ENCODE peak calls at places on chromosomes 7 and 10, in five cellular contexts. C is K562, F is prostate gland, M is left lung, T is transverse colon. L is an unnamed sample.

GRCh38 chr10:133159950-133160812 is at the start of gene KNDC1:
- DNase-seq in C (peak), F (no peak), M (peak), T (no peak), L (peak)

GRCh38 chr7:12357508-12357907 is 46.2 kb downstream of the VWDE start:
- DNase-seq in C (no peak), F (no peak), M (no peak), T (no peak), L (no peak)

GRCh38 chr7:127447326-127447945 is 54.9 kb upstream of the ZNF800 start:
- DNase-seq in C (peak), F (no peak), M (no peak), T (peak), L (peak)

GRCh38 chr7:82542665-82543064 is 99.1 kb upstream of the CACNA2D1 start:
- DNase-seq in C (no peak), F (no peak), M (no peak), T (no peak), L (no peak)

GRCh38 chr10:1136268-1136667 is 80.1 kb downstream of the WDR37 start:
- DNase-seq in C (no peak), F (no peak), M (no peak), T (no peak), L (no peak)

GRCh38 chr7:22351878-22352277 is 5.1 kb downstream of the RAPGEF5 start:
- DNase-seq in C (no peak), F (no peak), M (no peak), T (no peak), L (no peak)

GRCh38 chr7:57216340-57216739 is 84.1 kb upstream of the ZNF479 start:
- DNase-seq in C (no peak), F (no peak), M (no peak), T (no peak), L (no peak)

GRCh38 chr7:450741-451140 is 68.9 kb downstream of the PDGFA start:
- DNase-seq in C (no peak), F (no peak), M (peak), T (no peak), L (no peak)

GRCh38 chr10:51832652-51833383 is 133.4 kb upstream of the CSTF2T start:
- DNase-seq in C (no peak), F (no peak), M (no peak), T (no peak), L (no peak)

GRCh38 chr10:117503886-117504205 is 38.7 kb upstream of the EMX2 start:
- DNase-seq in C (no peak), F (no peak), M (no peak), T (no peak), L (no peak)

GRCh38 chr10:58385784-58386112 is 538 bp downstream of the TFAM start:
- DNase-seq in C (peak), F (peak), M (peak), T (peak), L (peak)

GRCh38 chr7:40673285-40673684 is 538.5 kb downstream of the SUGCT start:
- DNase-seq in C (no peak), F (no peak), M (no peak), T (no peak), L (no peak)

GRCh38 chr10:113273877-113274829 is 278.7 kb upstream of the HABP2 start:
- DNase-seq in C (no peak), F (no peak), M (no peak), T (no peak), L (no peak)

GRCh38 chr7:143878884-143879283 is 23.1 kb downstream of the TCAF1 start:
- DNase-seq in C (peak), F (no peak), M (no peak), T (no peak), L (no peak)

GRCh38 chr10:46250898-46251856 is 35.6 kb upstream of the ANTXRL start:
- DNase-seq in C (no peak), F (no peak), M (no peak), T (no peak), L (no peak)

GRCh38 chr7:36283711-36284130 is 105.9 kb upstream of the ANLN start:
- DNase-seq in C (peak), F (no peak), M (peak), T (peak), L (no peak)

GRCh38 chr10:88110822-88111221 is 247.4 kb downstream of the PTEN start:
- DNase-seq in C (no peak), F (no peak), M (no peak), T (no peak), L (no peak)

GRCh38 chr10:21989453-21990154 is 13.9 kb downstream of the DNAJC1 start:
- DNase-seq in C (peak), F (peak), M (no peak), T (peak), L (peak)

GRCh38 chr10:96334888-96335526 is 23.8 kb downstream of the OPALIN start:
- DNase-seq in C (peak), F (peak), M (no peak), T (no peak), L (peak)

DNA sequence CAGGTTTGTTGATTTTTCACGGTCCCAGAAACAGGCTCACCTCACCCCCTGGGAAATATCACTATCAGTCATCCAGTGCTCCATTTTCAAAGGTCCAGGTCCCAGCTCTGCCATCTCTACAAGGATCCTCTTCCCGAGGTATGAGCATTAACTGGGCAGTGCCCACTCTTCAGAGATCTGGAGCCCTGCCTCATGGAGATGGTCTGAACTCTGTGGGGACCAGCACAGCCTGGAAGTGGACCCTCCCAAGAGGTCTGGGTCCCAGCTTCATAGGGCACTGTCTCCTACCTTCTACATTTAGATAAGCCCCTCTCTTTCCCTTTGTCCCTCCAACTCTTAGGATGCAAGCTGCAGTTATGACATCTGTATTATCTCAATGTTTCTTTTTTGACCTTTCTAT is 15.7 kb downstream of the ODAD2 start:
- DNase-seq in C (no peak), F (no peak), M (no peak), T (no peak), L (no peak)
- TF ChIP-seq CTCF in C (no peak), F (no peak), M (no peak), T (no peak), L (no peak)

GRCh38 chr10:127254276-127254675 is 57.9 kb upstream of the INSYN2A start:
- DNase-seq in C (no peak), F (no peak), M (no peak), T (no peak), L (peak)

GRCh38 chr10:127252818-127253217 is 56.4 kb upstream of the INSYN2A start:
- DNase-seq in C (no peak), F (no peak), M (no peak), T (no peak), L (no peak)
- TF ChIP-seq CTCF in C (no peak), F (no peak), M (no peak), T (no peak), L (no peak)

GRCh38 chr7:9600974-9601373 is 1167.6 kb downstream of the NXPH1 start:
- DNase-seq in C (no peak), F (no peak), M (no peak), T (no peak), L (peak)
- TF ChIP-seq CTCF in C (no peak), F (no peak), M (no peak), T (no peak), L (peak)

DNA sequence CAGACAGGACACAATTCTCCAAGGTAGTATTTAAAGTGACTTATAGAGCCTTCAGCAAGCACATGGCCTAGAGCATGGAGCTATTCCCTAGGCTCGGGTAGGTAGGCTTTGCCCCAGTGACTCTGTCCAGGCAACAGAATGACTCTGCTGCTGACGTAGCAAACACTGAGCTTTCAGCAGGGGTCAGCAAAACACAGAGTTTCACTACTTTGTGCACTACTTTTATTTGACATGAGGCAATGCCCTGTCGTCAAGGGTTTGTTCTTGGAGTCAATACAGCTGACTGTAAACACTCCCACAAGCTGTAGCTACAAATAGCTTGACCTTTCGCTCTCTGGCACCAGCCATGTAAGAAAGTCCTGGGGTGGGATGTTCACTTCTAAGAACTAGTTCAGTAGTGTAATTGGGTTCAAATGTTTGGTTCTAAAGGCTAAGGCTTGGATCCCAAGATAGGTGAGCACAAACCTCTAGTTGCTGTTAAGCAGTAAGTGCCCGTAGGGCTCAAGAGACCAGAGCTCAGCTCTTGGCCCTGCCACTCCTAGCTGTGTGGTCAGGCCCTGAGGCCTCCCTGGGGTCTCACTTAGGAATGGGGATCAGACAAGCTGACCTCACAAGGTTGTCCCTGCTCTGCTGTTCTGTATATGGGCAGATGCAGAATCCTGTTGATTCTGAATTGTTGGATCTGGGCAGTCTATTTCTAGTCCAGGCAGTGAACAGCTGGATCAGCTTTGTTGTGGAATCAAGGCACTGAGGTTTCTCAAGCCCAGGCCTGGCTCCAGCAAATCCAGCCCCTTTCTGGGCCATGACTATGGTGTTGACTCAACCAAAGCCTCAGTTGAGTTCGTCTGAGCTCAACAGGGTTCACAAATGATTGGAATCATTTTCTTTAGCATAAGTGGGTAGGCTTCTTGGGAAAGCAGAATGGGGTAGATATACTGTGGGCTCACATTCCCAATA is 10.7 kb downstream of the NODAL start:
- DNase-seq in C (no peak), F (peak), M (no peak), T (peak), L (no peak)
- TF ChIP-seq CTCF in C (no peak), F (no peak), M (no peak), T (no peak), L (no peak)

DNA sequence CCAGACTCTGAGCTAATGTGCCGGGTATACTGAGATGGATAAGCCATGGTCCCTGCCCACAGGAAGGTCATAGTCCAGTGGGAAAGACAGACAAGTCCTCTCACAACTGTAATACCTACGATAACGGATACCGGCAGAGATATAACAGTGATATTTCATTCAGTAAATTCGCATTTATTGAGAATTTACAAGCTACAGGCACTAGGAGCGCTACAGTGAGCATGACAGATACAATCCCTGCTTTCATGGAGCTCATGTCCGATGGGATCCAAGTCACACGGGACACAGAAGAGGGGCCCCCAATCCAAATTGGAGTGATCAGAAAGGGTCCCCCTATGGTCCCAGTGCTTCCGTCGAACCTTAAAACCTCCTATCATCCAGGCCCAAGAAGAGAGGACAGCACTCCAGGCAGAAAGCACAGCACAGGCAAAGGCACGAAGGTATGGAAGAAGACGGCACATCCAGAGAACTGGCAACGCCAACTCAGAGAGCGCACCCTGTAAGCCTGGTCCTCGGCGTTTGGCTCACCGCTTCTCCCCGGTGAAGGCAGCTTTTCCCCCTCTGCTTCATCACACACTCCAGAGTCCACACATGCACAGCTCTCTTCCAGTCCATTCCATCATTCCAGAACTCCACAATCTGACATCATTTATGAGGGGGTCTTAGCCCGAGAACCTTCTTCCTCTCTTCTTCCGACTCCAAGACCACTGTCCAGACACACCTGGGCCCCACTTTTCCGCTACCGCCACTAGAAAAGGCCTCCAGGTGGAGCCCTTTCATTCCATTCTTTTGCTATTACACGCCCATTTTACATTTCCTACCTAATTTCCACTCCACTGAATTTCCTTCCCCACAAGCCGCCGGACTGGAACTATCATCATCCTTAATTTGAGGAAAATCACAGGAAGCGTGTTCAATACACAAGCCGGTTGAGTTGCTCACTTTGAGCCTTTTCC is 47.8 kb upstream of the NKX2-3 start:
- DNase-seq in C (peak), F (no peak), M (no peak), T (no peak), L (peak)
- TF ChIP-seq CTCF in C (peak), F (no peak), M (no peak), T (peak), L (no peak)

GRCh38 chr7:134963031-134963430 is 23.3 kb upstream of the AGBL3 start:
- DNase-seq in C (no peak), F (no peak), M (no peak), T (no peak), L (no peak)

GRCh38 chr7:134966691-134967090 is 19.6 kb upstream of the AGBL3 start:
- DNase-seq in C (no peak), F (peak), M (no peak), T (no peak), L (no peak)

GRCh38 chr7:134959810-134960209 is 26.5 kb upstream of the AGBL3 start:
- DNase-seq in C (no peak), F (peak), M (no peak), T (no peak), L (no peak)

GRCh38 chr7:134957005-134957404 is 29.3 kb upstream of the AGBL3 start:
- DNase-seq in C (no peak), F (no peak), M (no peak), T (no peak), L (no peak)

DNA sequence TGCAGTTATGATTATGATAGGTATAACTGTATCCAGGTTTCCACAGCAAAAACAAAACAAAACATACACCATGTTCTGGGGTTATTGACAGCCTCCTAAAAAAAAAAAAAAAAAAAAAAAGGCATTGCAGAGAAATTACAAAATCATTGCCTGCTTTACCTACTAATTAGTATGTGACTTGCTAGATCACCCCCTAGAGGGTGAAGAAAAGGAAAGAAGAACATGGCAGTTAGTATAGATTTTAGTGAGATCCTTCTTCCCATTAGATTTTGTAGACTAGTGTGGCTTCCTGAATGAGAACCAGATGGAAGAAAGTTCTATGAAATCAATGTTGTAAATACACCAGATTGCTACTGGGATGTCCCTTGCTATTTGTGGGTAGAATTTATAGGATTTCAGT is 24.0 kb upstream of the AGBL3 start:
- DNase-seq in C (no peak), F (no peak), M (no peak), T (no peak), L (no peak)
- TF ChIP-seq CTCF in C (no peak), F (no peak), M (no peak), T (no peak), L (no peak)

DNA sequence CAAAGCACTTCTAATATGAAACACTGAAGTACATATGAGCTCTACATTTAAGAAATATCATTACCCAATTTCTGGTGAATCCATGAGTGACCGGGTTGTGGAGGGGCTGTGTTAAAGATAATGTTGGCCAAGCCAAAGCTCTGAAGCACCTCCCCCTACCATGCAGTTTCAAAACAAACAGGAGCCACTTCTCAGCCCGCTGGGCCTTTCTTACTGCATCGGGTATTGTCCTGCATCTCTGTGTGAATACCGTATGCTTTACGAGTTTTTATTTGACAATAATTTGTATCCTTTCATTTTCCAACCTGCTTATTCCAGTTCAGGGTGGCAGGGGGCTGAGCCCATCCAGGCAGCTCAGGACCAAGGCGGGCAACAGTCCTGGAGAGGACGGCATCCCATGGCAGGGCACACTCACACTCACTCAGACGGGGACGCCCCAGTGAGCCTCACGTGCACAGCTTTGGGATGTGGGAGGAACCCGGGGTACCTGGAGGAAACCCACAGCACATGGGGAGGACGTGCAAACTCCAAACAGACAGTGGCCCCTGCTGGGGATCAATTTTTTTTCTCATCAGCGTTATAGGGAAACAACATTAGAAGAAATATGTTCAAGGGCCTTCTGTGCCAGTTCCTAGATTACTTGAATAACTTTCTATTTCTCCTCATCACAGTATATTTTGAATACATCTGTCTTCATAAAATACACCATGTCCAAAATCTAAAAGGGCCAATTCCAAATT is 1.9 kb downstream of the RNF32 start:
- DNase-seq in C (no peak), F (no peak), M (no peak), T (no peak), L (no peak)
- TF ChIP-seq CTCF in C (peak), F (no peak), M (no peak), T (no peak), L (no peak)

DNA sequence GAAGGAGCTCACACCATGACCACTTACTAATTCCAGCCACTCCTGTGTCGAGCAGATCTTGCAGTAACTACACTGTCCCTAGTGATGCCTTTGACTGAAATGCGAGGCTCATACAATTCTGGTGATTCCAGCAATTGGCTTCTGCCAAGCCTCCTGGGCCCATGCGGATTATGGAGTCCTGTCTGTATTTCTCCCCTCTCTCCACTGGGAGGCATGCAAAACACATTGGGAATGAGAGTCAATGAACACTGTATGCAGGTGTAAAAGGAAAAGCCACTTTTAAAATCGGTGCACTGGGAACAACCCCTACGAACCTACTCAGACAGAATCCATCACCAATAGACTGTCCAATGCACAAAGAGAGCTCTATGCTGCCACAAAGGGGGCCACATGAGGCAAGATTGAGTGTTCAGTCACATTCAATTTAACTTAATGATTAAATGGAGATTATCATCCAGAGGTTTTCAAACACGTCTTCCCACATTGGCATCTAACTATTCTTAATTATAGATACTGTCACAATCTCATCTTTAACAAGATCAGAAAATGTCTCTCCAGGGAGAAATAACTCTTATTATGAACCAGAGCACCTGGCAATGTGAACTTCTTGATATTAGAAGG is 550.6 kb downstream of the GLRX3 start:
- DNase-seq in C (peak), F (no peak), M (no peak), T (no peak), L (no peak)
- TF ChIP-seq CTCF in C (peak), F (peak), M (no peak), T (no peak), L (no peak)

L was measured in endothelial cell.